ENCODE peak calls at places on chromosomes 2 and 18, in ten cellular contexts. U, A, L, I, Y, R, S, E, B and V are unnamed samples.

GRCh38 chr2:76050196-76050595 is 339.5 kb upstream of the GCFC2 start:
- DNase-seq in L (no peak), E (no peak), Y (no peak), U (no peak), I (peak), B (no peak), R (no peak), A (no peak), S (no peak), V (no peak)

GRCh38 chr2:218000137-218000536 is 2.7 kb downstream of the TNS1 start:
- DNase-seq in U (no peak), R (no peak), I (no peak), E (no peak), A (peak), Y (peak), L (peak), B (peak), S (no peak), V (peak)

GRCh38 chr2:19635951-19636505 is 265.8 kb downstream of the TTC32 start:
- DNase-seq in R (no peak), I (no peak), S (no peak), Y (no peak), A (no peak), B (no peak), U (no peak), E (no peak), L (no peak), V (no peak)

GRCh38 chr2:45128580-45128997 is 119.3 kb upstream of the SIX2 start:
- DNase-seq in U (no peak), A (peak), S (peak), E (no peak), L (peak), Y (peak), R (no peak), I (no peak), B (peak), V (peak)

GRCh38 chr18:9517869-9518268 is 42.6 kb downstream of the RALBP1 start:
- DNase-seq in U (no peak), Y (peak), R (no peak), A (no peak), L (no peak), S (no peak), I (no peak), E (no peak), B (no peak), V (no peak)

GRCh38 chr2:74096061-74096460 is 51.7 kb downstream of the BOLA3 start:
- DNase-seq in L (no peak), B (no peak), A (no peak), I (no peak), Y (no peak), E (no peak), R (no peak), U (no peak), S (no peak), V (no peak)

GRCh38 chr18:49756671-49757362 is 56.5 kb downstream of the ACAA2 start:
- DNase-seq in I (no peak), E (no peak), L (no peak), A (no peak), Y (no peak), S (no peak), U (no peak), R (no peak), B (no peak), V (no peak)

GRCh38 chr2:106868199-106868598 is 17.8 kb downstream of the ST6GAL2 start:
- DNase-seq in L (no peak), B (no peak), S (no peak), Y (no peak), U (no peak), E (no peak), R (no peak), A (no peak), I (peak), V (no peak)

GRCh38 chr2:143296089-143296488 is 166.9 kb downstream of the ARHGAP15 start:
- DNase-seq in U (no peak), R (no peak), I (peak), Y (no peak), E (no peak), S (no peak), A (no peak), L (no peak), B (no peak), V (no peak)

GRCh38 chr2:239271471-239272255 is 129.2 kb downstream of the HDAC4 start:
- DNase-seq in E (no peak), B (peak), L (no peak), A (no peak), S (no peak), I (no peak), Y (peak), U (no peak), R (no peak), V (no peak)

GRCh38 chr2:197889041-197889440 is 84.6 kb downstream of the PLCL1 start:
- DNase-seq in B (peak), L (no peak), I (peak), R (no peak), E (no peak), Y (peak), S (no peak), U (no peak), A (peak), V (peak)

GRCh38 chr2:26174691-26175181 is 1.8 kb downstream of the GAREM2 start:
- DNase-seq in B (no peak), E (no peak), L (no peak), I (no peak), Y (no peak), S (no peak), R (no peak), A (no peak), U (no peak), V (no peak)

GRCh38 chr2:190200603-190201002 is 119.0 kb downstream of the HIBCH start:
- DNase-seq in R (no peak), L (no peak), A (no peak), U (no peak), E (no peak), Y (no peak), B (no peak), S (no peak), I (no peak), V (no peak)

GRCh38 chr2:190202018-190202417 is 117.6 kb downstream of the HIBCH start:
- DNase-seq in L (no peak), B (no peak), U (no peak), I (no peak), A (no peak), S (no peak), Y (no peak), R (no peak), E (no peak), V (no peak)

GRCh38 chr2:190205643-190206042 is 114.0 kb downstream of the HIBCH start:
- DNase-seq in A (peak), U (no peak), R (no peak), I (no peak), E (no peak), S (no peak), Y (peak), L (no peak), B (peak), V (peak)

GRCh38 chr2:190199530-190199929 is 120.1 kb downstream of the HIBCH start:
- DNase-seq in Y (no peak), U (no peak), R (no peak), B (no peak), E (no peak), A (no peak), S (no peak), I (no peak), L (no peak), V (no peak)

DNA sequence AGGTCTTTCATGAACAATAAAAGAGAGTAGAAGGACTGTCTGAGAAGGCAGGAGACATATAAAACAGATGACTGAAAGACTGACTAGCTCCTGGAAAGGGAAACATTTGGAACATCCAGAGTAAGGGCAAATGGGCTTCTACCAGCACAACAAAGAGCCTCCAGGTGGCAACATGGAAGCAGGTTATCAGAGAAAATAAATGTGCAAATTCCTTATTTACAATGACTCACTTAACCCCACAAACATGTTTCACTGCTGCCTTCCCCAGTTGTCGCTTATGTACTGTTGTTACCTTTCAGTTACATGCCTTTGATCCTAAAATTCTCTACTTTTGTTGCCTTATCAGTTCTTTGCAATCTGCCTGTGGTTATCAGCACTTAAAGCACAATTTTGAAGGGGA is 117.0 kb downstream of the HIBCH start:
- DNase-seq in R (no peak), I (peak), B (no peak), U (no peak), Y (no peak), L (no peak), A (no peak), S (no peak), E (no peak), V (no peak)
- TF ChIP-seq CTCF in R (no peak), I (peak), B (no peak), U (no peak), Y (no peak), L (no peak), A (no peak), S (no peak), E (no peak), V (no peak)

GRCh38 chr2:166568409-166568808 is 74.4 kb upstream of the SCN7A start:
- DNase-seq in R (no peak), L (no peak), E (no peak), I (no peak), A (no peak), Y (no peak), S (no peak), B (no peak), U (no peak), V (no peak)
- H3K4me3 ChIP-seq in R (no peak), L (no peak), E (no peak), I (no peak), A (no peak), Y (no peak), S (no peak), B (no peak), U (no peak), V (no peak)

GRCh38 chr2:159713691-159714585 is 1.6 kb downstream of the MARCHF7 start:
- DNase-seq in I (no peak), U (no peak), E (no peak), R (no peak), Y (peak), L (no peak), B (peak), A (no peak), S (no peak), V (peak)

GRCh38 chr2:159710601-159711180 is 1.6 kb upstream of the MARCHF7 start:
- DNase-seq in E (no peak), L (no peak), U (no peak), Y (peak), B (no peak), A (no peak), S (no peak), I (no peak), R (no peak), V (peak)

GRCh38 chr2:159712929-159713575 is 746 bp downstream of the MARCHF7 start:
- DNase-seq in I (peak), R (no peak), E (no peak), Y (peak), S (no peak), L (no peak), U (no peak), B (peak), A (no peak), V (peak)

GRCh38 chr2:159711562-159712193 is 628 bp upstream of the MARCHF7 start:
- DNase-seq in U (no peak), E (no peak), R (no peak), A (no peak), B (peak), S (no peak), Y (peak), I (no peak), L (no peak), V (no peak)

GRCh38 chr2:159712194-159712928 is at the start of gene MARCHF7:
- DNase-seq in L (peak), Y (peak), I (peak), A (peak), B (peak), S (peak), U (peak), E (peak), R (peak), V (peak)
- TF ChIP-seq CTCF in L (peak), Y (peak), I (peak), A (peak), B (peak), S (peak), U (peak), E (peak), R (peak), V (peak)

GRCh38 chr2:170354409-170354808 is 176.5 kb downstream of the MYO3B start:
- DNase-seq in Y (no peak), S (no peak), A (no peak), I (peak), B (no peak), L (no peak), R (no peak), E (no peak), U (no peak), V (no peak)
- H3K4me3 ChIP-seq in Y (no peak), S (no peak), A (no peak), I (peak), B (no peak), L (no peak), R (no peak), E (no peak), U (no peak), V (no peak)

DNA sequence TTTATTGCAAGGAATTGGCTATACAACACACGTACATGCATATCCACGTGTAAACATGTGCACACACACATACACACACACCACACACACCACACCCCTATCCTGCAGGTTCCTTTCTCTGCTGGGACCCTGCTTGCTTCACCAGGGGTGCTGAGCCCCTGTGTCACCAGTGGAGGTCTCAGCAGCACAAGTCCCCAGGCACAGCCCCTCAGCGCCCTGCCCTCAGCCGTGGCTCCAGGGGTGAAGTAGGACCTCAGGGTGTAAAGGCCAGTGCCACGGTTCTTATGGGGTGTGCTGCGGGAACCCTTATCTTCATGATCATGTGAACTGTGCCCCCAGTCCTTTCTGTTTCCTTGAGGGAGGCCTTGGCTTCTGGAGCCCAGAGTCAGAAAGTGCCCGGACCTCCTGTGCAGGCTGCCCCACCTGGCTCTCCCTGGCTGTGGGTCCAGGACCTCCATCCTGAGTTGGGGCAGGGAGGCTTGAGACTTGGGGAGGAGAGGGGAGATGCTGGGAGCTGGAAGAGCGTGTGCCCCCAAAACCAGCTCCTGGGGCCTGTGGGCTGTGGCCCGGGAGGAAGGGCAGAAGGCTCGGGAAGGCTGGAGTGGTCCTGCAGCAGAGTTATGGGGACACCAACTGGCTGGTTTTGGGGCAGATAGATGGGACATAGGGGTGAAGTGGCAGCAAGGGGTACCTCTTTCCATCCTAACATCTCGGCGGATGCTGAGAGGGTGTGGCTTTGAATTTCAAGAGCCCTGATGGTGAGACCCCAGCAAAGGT is 20.3 kb upstream of the KLF11 start:
- DNase-seq in L (peak), B (no peak), A (no peak), S (no peak), Y (no peak), I (no peak), R (no peak), U (no peak), E (peak), V (no peak)
- TF ChIP-seq CTCF in L (no peak), B (peak), A (peak), S (peak), Y (no peak), I (peak), R (no peak), U (no peak), E (no peak), V (no peak)